ENCODE peak calls at places on chromosomes 16 and 17, in five cellular contexts. P, S, A, B and D are unnamed samples.

GRCh38 chr16:67278773-67279295 is 498 bp upstream of the PLEKHG4 start:
- DNase-seq in P (no peak), S (no peak), A (no peak), B (peak), D (no peak)

GRCh38 chr17:44781553-44782348 is 23.0 kb downstream of the ADAM11 start:
- DNase-seq in P (no peak), S (no peak), A (no peak), B (no peak), D (no peak)

GRCh38 chr17:40600486-40601046 is 35.3 kb upstream of the CCR7 start:
- DNase-seq in P (no peak), S (no peak), A (no peak), B (no peak), D (no peak)

GRCh38 chr17:34171245-34171818 is 83.8 kb upstream of the CCL2 start:
- DNase-seq in P (peak), S (no peak), A (no peak), B (no peak), D (no peak)

GRCh38 chr17:74180336-74180735 is 23.1 kb upstream of the RPL38 start:
- DNase-seq in P (no peak), S (no peak), A (no peak), B (peak), D (no peak)

GRCh38 chr16:87278191-87279093 is 38.8 kb downstream of the C16orf95 start:
- DNase-seq in P (peak), S (peak), A (peak), B (peak), D (peak)

GRCh38 chr16:50467943-50468748 is 80.0 kb upstream of the NKD1 start:
- DNase-seq in P (no peak), S (no peak), A (no peak), B (peak), D (no peak)

GRCh38 chr17:9825751-9826150 is at the start of gene GLP2R:
- DNase-seq in P (no peak), S (no peak), A (no peak), B (no peak), D (no peak)

GRCh38 chr16:85173077-85173980 is 61.1 kb upstream of the CIBAR2 start:
- DNase-seq in P (peak), S (no peak), A (peak), B (peak), D (peak)

GRCh38 chr17:76383645-76384221 is 676 bp upstream of the SPHK1 start:
- DNase-seq in P (no peak), S (no peak), A (no peak), B (peak), D (no peak)

GRCh38 chr16:56013962-56014552 is 138.9 kb upstream of the CES5A start:
- DNase-seq in P (peak), S (no peak), A (no peak), B (no peak), D (no peak)

GRCh38 chr17:49910094-49910857 is 58.7 kb upstream of the DLX4 start:
- DNase-seq in P (peak), S (no peak), A (no peak), B (no peak), D (no peak)

GRCh38 chr16:64977211-64977920 is 144.5 kb downstream of the CDH11 start:
- DNase-seq in P (no peak), S (no peak), A (no peak), B (no peak), D (no peak)

GRCh38 chr17:42704495-42705494 is 22.5 kb downstream of the CNTNAP1 start:
- DNase-seq in P (no peak), S (no peak), A (no peak), B (no peak), D (no peak)

GRCh38 chr17:81022371-81022729 is 12.6 kb upstream of the BAIAP2 start:
- DNase-seq in P (no peak), S (no peak), A (no peak), B (peak), D (no peak)

GRCh38 chr16:86249631-86250030 is 260.7 kb upstream of the FOXF1 start:
- DNase-seq in P (no peak), S (no peak), A (no peak), B (no peak), D (no peak)

GRCh38 chr17:63930951-63931575 is 1.1 kb downstream of the CD79B start:
- DNase-seq in P (no peak), S (no peak), A (no peak), B (peak), D (no peak)

GRCh38 chr16:81560979-81561657 is 116.5 kb downstream of the CMIP start:
- DNase-seq in P (peak), S (no peak), A (no peak), B (peak), D (no peak)

GRCh38 chr16:20901441-20902112 is 1.0 kb downstream of the LYRM1 start:
- DNase-seq in P (peak), S (no peak), A (no peak), B (peak), D (no peak)

GRCh38 chr17:80942360-80943345 is 49.0 kb upstream of the CHMP6 start:
- DNase-seq in P (no peak), S (peak), A (peak), B (peak), D (peak)

GRCh38 chr17:39950871-39951348 is 11.9 kb upstream of the GSDMA start:
- DNase-seq in P (no peak), S (no peak), A (no peak), B (peak), D (no peak)

GRCh38 chr16:20774703-20775362 is 11.0 kb downstream of the ACSM3 start:
- DNase-seq in P (peak), S (no peak), A (peak), B (peak), D (peak)

GRCh38 chr16:17483266-17483864 is 12.6 kb upstream of the XYLT1 start:
- DNase-seq in P (peak), S (no peak), A (no peak), B (no peak), D (no peak)

GRCh38 chr16:68235882-68236803 is at the start of gene ESRP2:
- DNase-seq in P (peak), S (no peak), A (no peak), B (peak), D (no peak)

GRCh38 chr16:69590590-69590989 is 24.8 kb downstream of the NFAT5 start:
- DNase-seq in P (no peak), S (no peak), A (no peak), B (no peak), D (no peak)

GRCh38 chr16:20854963-20855362 is 45.2 kb downstream of the DCUN1D3 start:
- DNase-seq in P (no peak), S (no peak), A (no peak), B (no peak), D (no peak)

GRCh38 chr16:28494141-28494851 is at the start of gene APOBR:
- DNase-seq in P (no peak), S (no peak), A (no peak), B (peak), D (no peak)

GRCh38 chr17:27993161-27993695 is 49.2 kb upstream of the NLK start:
- DNase-seq in P (no peak), S (no peak), A (no peak), B (no peak), D (no peak)

GRCh38 chr16:909281-910000 is 61.3 kb downstream of the LMF1 start:
- DNase-seq in P (no peak), S (no peak), A (no peak), B (no peak), D (no peak)

GRCh38 chr16:24610421-24610765 is 71.0 kb downstream of the RBBP6 start:
- DNase-seq in P (peak), S (no peak), A (no peak), B (peak), D (no peak)

GRCh38 chr17:79931517-79932309 is 92.5 kb upstream of the CBX4 start:
- DNase-seq in P (peak), S (no peak), A (no peak), B (no peak), D (no peak)

GRCh38 chr16:89970011-89970410 is 21.5 kb downstream of the DEF8 start:
- DNase-seq in P (no peak), S (no peak), A (no peak), B (peak), D (no peak)

GRCh38 chr16:89962754-89963498 is 14.4 kb downstream of the DEF8 start:
- DNase-seq in P (no peak), S (no peak), A (no peak), B (peak), D (no peak)

GRCh38 chr16:89961920-89962319 is 13.4 kb downstream of the DEF8 start:
- DNase-seq in P (no peak), S (no peak), A (no peak), B (peak), D (no peak)

GRCh38 chr16:89964201-89964600 is 15.6 kb downstream of the DEF8 start:
- DNase-seq in P (no peak), S (no peak), A (no peak), B (peak), D (no peak)

GRCh38 chr16:89965447-89966225 is 17.1 kb downstream of the DEF8 start:
- DNase-seq in P (no peak), S (no peak), A (no peak), B (peak), D (no peak)
- H3K4me3 ChIP-seq in P (no peak), S (no peak), A (no peak), B (no peak), D (no peak)

DNA sequence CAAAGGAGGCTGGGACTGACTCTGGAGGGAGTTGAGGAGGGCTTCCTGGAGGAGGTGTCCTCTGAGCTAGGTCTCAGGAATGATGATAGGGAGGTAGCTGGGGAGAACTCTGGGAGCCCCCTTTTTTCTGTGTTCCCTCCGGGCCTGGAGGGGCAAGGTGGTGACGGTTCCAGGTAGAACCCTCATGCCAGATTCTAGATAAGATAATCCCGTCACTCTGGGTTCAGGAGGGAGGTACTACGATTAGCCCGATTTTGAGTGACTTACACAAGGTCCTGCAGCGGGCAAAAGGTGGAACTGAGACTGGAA is 18.7 kb upstream of the ADGRG3 start:
- DNase-seq in P (no peak), S (no peak), A (no peak), B (no peak), D (no peak)
- TF ChIP-seq CTCF in P (no peak), S (no peak), A (no peak), B (no peak), D (no peak)

GRCh38 chr17:19415311-19415710 is 4.3 kb downstream of the RNF112 start:
- DNase-seq in P (no peak), S (no peak), A (no peak), B (no peak), D (no peak)

GRCh38 chr17:19417611-19418010 is 6.6 kb downstream of the RNF112 start:
- DNase-seq in P (peak), S (no peak), A (no peak), B (peak), D (no peak)

GRCh38 chr17:19418312-19418992 is 7.4 kb downstream of the RNF112 start:
- DNase-seq in P (peak), S (peak), A (no peak), B (peak), D (no peak)

GRCh38 chr17:19414396-19415280 is 3.6 kb downstream of the RNF112 start:
- DNase-seq in P (no peak), S (no peak), A (no peak), B (peak), D (no peak)

DNA sequence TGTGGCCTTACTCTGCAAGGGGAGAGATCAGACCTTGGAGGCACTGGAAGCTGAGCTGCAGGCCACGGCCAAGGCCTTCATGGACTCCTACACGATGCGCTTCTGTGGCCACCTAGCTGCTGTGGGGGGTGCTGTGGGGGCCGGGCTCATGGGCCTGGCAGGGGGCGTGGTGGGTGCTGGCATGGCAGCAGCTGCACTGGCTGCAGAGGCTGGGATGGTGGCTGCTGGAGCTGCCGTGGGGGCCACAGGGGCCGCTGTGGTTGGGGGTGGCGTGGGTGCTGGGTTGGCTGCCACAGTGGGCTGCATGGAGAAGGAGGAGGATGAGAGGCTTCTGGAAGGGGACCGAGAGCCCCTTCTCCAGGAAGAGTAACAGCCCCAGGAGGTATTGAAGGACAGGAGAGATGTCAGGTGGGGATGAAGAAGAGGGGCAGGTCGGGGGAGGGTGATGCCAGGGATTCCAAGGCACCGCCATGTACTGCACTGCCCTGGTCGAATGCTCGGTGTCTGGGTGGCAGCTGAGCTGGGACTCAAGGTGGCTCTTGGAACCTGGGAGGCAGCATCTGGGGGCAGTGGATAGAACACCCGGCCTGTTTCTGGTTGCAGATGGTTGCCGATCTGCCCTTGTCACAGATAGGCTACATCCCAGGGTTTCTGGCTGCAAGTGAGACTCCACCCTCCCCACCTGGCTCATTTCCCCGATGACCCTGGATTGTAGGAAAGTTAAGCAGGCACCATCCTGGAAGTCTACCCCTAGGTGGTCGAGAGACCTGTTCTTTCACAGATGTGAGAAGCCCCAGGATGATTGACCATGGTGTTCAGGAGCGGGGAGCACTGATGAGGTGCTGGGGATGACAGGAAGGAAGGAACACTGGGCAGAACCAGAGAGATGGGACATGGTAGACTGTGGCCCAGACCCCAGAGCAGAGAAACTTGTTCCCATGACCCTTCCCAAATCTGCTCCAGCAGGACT is 5.1 kb downstream of the RNF112 start:
- DNase-seq in P (no peak), S (no peak), A (no peak), B (peak), D (no peak)
- H3K4me3 ChIP-seq in P (no peak), S (no peak), A (no peak), B (no peak), D (no peak)

DNA sequence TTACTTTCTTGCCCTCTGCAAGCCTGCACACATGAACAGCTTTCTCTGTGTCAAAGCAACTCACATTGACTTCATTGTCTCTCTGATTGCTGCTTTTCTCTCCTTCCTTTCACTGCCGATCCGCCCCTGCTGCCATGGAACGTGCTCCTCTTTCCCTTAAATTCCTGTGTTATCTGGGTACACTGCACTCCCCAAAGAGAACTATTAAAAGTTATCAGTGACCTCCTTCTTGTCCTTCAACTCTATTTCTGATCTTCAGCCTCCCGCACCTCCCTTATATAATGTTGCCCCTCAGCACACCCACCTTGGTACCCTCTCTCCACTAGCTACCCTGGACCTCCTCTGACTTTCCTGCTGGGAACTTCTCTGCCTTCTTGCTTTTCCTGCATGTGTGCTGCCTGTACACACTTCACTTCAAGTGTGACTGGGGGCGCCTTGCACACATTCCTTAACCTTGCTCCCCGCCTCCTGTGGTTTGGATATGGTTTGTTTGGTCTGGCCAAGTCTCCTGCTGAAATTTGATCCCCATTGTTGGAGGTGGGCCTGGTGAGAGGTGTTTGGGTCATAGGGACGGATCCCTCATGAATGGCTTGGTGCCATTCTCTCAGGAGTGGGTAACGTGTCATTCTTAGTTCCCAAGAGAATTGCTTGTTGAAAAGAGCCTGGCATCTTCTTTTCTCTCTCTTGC is 26.7 kb upstream of the PMP22 start:
- DNase-seq in P (no peak), S (no peak), A (no peak), B (no peak), D (no peak)
- TF ChIP-seq CTCF in P (no peak), S (no peak), A (no peak), B (no peak), D (no peak)